ENCODE peak calls at places on chromosomes 6 and 20, in four cellular contexts. X, D, E and N are unnamed samples.

GRCh38 chr6:89184344-89184743 is 32.8 kb downstream of the GABRR1 start:
- DNase-seq in D (no peak), E (no peak), X (no peak), N (no peak)

GRCh38 chr6:80742481-80742880 is 636.0 kb downstream of the BCKDHB start:
- DNase-seq in X (peak; percentile 63), D (peak; percentile 74), E (peak; percentile 63), N (no peak)

GRCh38 chr20:36065427-36065998 is 89.0 kb upstream of the EPB41L1 start:
- DNase-seq in D (no peak), X (no peak), E (no peak), N (no peak)

GRCh38 chr6:156719720-156720563 is 57.2 kb upstream of the ARID1B start:
- DNase-seq in X (peak; percentile 97), E (peak; percentile 94), D (peak; percentile 94), N (peak; percentile 75)

GRCh38 chr6:24855389-24856245 is 56.9 kb upstream of the ARMH2 start:
- DNase-seq in D (peak; percentile 85), E (peak; percentile 86), X (peak; percentile 72), N (peak; percentile 32)

GRCh38 chr6:84466521-84466920 is 239.1 kb upstream of the CEP162 start:
- DNase-seq in D (peak; percentile 75), E (peak; percentile 70), X (peak; percentile 83), N (no peak)

GRCh38 chr6:114785235-114786127 is 442.7 kb upstream of the HS3ST5 start:
- DNase-seq in X (no peak), D (no peak), E (peak; percentile 1), N (no peak)

GRCh38 chr20:20259534-20259933 is 108.4 kb upstream of the INSM1 start:
- DNase-seq in E (no peak), D (peak; percentile 3), X (no peak), N (no peak)

GRCh38 chr6:38671885-38672467 is 31.0 kb downstream of the GLO1 start:
- DNase-seq in D (peak; percentile 78), E (peak; percentile 79), X (peak; percentile 74), N (no peak)

GRCh38 chr6:43009124-43009523 is 4.6 kb downstream of the MEA1 start:
- DNase-seq in E (peak; percentile 59), X (peak; percentile 67), D (peak; percentile 51), N (no peak)

GRCh38 chr6:163162874-163163213 is 251.7 kb upstream of the QKI start:
- DNase-seq in E (no peak), D (no peak), X (no peak), N (no peak)

GRCh38 chr6:94372229-94372628 is 952.9 kb upstream of the EPHA7 start:
- DNase-seq in E (no peak), D (no peak), X (no peak), N (no peak)

GRCh38 chr20:38260378-38261053 is at the start of gene KIAA1755:
- DNase-seq in D (no peak), E (no peak), X (no peak), N (peak; percentile 73)

GRCh38 chr6:155171747-155172191 is 92.0 kb upstream of the CLDN20 start:
- DNase-seq in X (peak; percentile 26), D (no peak), E (peak; percentile 62), N (peak; percentile 9)

GRCh38 chr6:121171879-121172278 is 162.4 kb downstream of the TBC1D32 start:
- DNase-seq in D (no peak), X (no peak), E (no peak), N (no peak)

GRCh38 chr6:32123681-32124080 is 4.4 kb downstream of the ATF6B start:
- DNase-seq in E (no peak), X (no peak), D (no peak), N (no peak)

GRCh38 chr6:101666256-101666655 is 272.7 kb downstream of the GRIK2 start:
- DNase-seq in E (peak; percentile 45), X (no peak), D (peak; percentile 63), N (no peak)

GRCh38 chr6:57261896-57262295 is 39.8 kb upstream of the RAB23 start:
- DNase-seq in E (no peak), X (no peak), D (peak; percentile 21), N (no peak)

GRCh38 chr6:133623065-133623464 is 265.8 kb upstream of the TCF21 start:
- DNase-seq in D (peak; percentile 94), X (no peak), E (peak; percentile 94), N (no peak)

GRCh38 chr6:169173532-169174268 is 79.9 kb downstream of the THBS2 start:
- DNase-seq in D (peak; percentile 30), E (no peak), X (no peak), N (no peak)

GRCh38 chr20:16601019-16601418 is 27.8 kb upstream of the KIF16B start:
- DNase-seq in E (peak; percentile 44), X (no peak), D (no peak), N (no peak)

GRCh38 chr6:168999392-168999791 is 254.3 kb downstream of the THBS2 start:
- DNase-seq in D (no peak), E (no peak), X (no peak), N (no peak)

GRCh38 chr6:45415315-45415714 is 37.6 kb upstream of the SUPT3H start:
- DNase-seq in E (no peak), D (no peak), X (no peak), N (no peak)

GRCh38 chr6:72580281-72580940 is 41.5 kb upstream of the KCNQ5 start:
- DNase-seq in X (peak; percentile 42), E (peak; percentile 91), D (peak; percentile 93), N (no peak)